ENCODE peak calls at places on chromosomes 4 and X, in four cellular contexts. T, R, J and A are unnamed samples.

GRCh38 chr4:6910340-6910959 is 824 bp downstream of the TBC1D14 start:
- DNase-seq in T (no peak), R (no peak), J (no peak), A (peak)

GRCh38 chr4:90113881-90114457 is 13.2 kb upstream of the CCSER1 start:
- DNase-seq in T (no peak), R (no peak), J (no peak), A (no peak)

GRCh38 chr4:27087306-27088045 is 226.8 kb downstream of the STIM2 start:
- DNase-seq in T (peak), R (no peak), J (no peak), A (no peak)

GRCh38 chr4:125719987-125720386 is 405.2 kb downstream of the FAT4 start:
- DNase-seq in T (no peak), R (no peak), J (no peak), A (no peak)

GRCh38 chr4:177448850-177449249 is 6.6 kb upstream of the AGA start:
- DNase-seq in T (no peak), R (peak), J (no peak), A (no peak)

GRCh38 chr4:41203169-41203568 is 11.2 kb downstream of the APBB2 start:
- DNase-seq in T (no peak), R (peak), J (no peak), A (no peak)

GRCh38 chrX:70398899-70399298 is 24.2 kb upstream of the GDPD2 start:
- DNase-seq in T (no peak), R (peak), J (no peak), A (no peak)

GRCh38 chrX:10582215-10582733 is 38.1 kb downstream of the MID1 start:
- DNase-seq in T (no peak), R (peak), J (no peak), A (no peak)

GRCh38 chr4:185792384-185793146 is 19.4 kb downstream of the SORBS2 start:
- DNase-seq in T (no peak), R (peak), J (no peak), A (peak)

GRCh38 chrX:50769389-50770063 is 44.5 kb downstream of the SHROOM4 start:
- DNase-seq in T (no peak), R (no peak), J (no peak), A (no peak)

GRCh38 chr4:176885224-176885623 is 92.5 kb upstream of the VEGFC start:
- DNase-seq in T (no peak), R (no peak), J (no peak), A (no peak)

GRCh38 chr4:168803727-168804126 is 206.3 kb downstream of the CBR4 start:
- DNase-seq in T (peak), R (peak), J (peak), A (peak)

GRCh38 chr4:136637071-136637777 is 895.1 kb downstream of the PCDH18 start:
- DNase-seq in T (peak), R (peak), J (no peak), A (peak)

GRCh38 chrX:19698125-19698524 is 182.8 kb upstream of the MAP3K15 start:
- DNase-seq in T (no peak), R (peak), J (no peak), A (no peak)

GRCh38 chrX:138150709-138151108 is 560.8 kb downstream of the FGF13 start:
- DNase-seq in T (no peak), R (no peak), J (no peak), A (no peak)

GRCh38 chr4:68874507-68874906 is 58.7 kb downstream of the UGT2B10 start:
- DNase-seq in T (no peak), R (no peak), J (no peak), A (no peak)

GRCh38 chr4:68869274-68869773 is 53.5 kb downstream of the UGT2B10 start:
- DNase-seq in T (no peak), R (no peak), J (no peak), A (no peak)

GRCh38 chr4:68871772-68872441 is 56.1 kb downstream of the UGT2B10 start:
- DNase-seq in T (no peak), R (no peak), J (no peak), A (no peak)

GRCh38 chr4:68872442-68873217 is 56.8 kb downstream of the UGT2B10 start:
- DNase-seq in T (no peak), R (no peak), J (no peak), A (no peak)

GRCh38 chr4:68873218-68873502 is 57.4 kb downstream of the UGT2B10 start:
- DNase-seq in T (no peak), R (no peak), J (no peak), A (no peak)
- H2AFZ ChIP-seq in T (no peak), R (no peak), J (no peak), A (no peak)

GRCh38 chr4:101850698-101851097 is 60.2 kb downstream of the BANK1 start:
- DNase-seq in T (no peak), R (no peak), J (no peak), A (no peak)
- H2AFZ ChIP-seq in T (no peak), R (no peak), J (no peak), A (no peak)

GRCh38 chr4:80309301-80310004 is 26.1 kb upstream of the CFAP299 start:
- DNase-seq in T (no peak), R (peak), J (peak), A (no peak)
- H2AFZ ChIP-seq in T (no peak), R (no peak), J (peak), A (no peak)

GRCh38 chrX:119728487-119728886 is 29.9 kb upstream of the SOWAHD start:
- DNase-seq in T (peak), R (no peak), J (no peak), A (peak)

GRCh38 chrX:119721926-119722325 is 29.0 kb upstream of the SEPTIN6 start:
- DNase-seq in T (no peak), R (no peak), J (no peak), A (no peak)

GRCh38 chrX:119729408-119730201 is 28.8 kb upstream of the SOWAHD start:
- DNase-seq in T (peak), R (peak), J (no peak), A (peak)

GRCh38 chrX:119721487-119721886 is 28.5 kb upstream of the SEPTIN6 start:
- DNase-seq in T (no peak), R (no peak), J (no peak), A (no peak)

GRCh38 chrX:119726900-119727555 is 31.4 kb upstream of the SOWAHD start:
- DNase-seq in T (no peak), R (no peak), J (no peak), A (no peak)
- H2AFZ ChIP-seq in T (no peak), R (no peak), J (no peak), A (no peak)

GRCh38 chr4:63296773-63297172 is 1112.5 kb downstream of the TECRL start:
- DNase-seq in T (no peak), R (no peak), J (no peak), A (peak)
- H2AFZ ChIP-seq in T (no peak), R (no peak), J (no peak), A (no peak)

GRCh38 chrX:132956421-132957210 is 1.8 kb downstream of the HS6ST2 start:
- DNase-seq in T (no peak), R (no peak), J (no peak), A (peak)
- H2AFZ ChIP-seq in T (no peak), R (no peak), J (no peak), A (peak)

GRCh38 chr4:78689224-78689623 is 86.9 kb upstream of the BMP2K start:
- DNase-seq in T (no peak), R (no peak), J (no peak), A (no peak)

GRCh38 chr4:78692815-78693156 is 83.4 kb upstream of the BMP2K start:
- DNase-seq in T (no peak), R (no peak), J (no peak), A (no peak)

GRCh38 chr4:78689700-78690318 is 86.3 kb upstream of the BMP2K start:
- DNase-seq in T (no peak), R (no peak), J (no peak), A (no peak)

GRCh38 chr4:78691971-78692814 is 84.0 kb upstream of the BMP2K start:
- DNase-seq in T (no peak), R (no peak), J (no peak), A (no peak)

DNA sequence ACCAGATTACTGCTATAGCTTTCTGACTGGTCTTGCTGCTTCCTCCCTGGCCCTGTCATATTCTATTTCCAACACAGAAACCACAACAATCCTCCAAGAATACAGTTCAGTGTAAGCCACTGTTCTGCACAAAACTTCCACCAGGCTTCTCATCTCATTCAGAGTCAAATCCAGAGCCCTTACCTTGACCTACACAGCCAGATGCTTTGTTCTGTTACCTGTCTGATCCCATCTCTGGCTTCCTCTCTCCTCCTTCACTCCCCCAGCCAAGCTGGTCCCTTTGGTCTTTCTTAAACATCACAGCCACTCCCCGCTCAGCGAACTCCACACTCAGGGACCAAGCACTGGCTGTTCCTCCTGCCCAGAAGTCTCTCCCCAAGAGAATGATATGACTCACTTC is 84.8 kb upstream of the BMP2K start:
- DNase-seq in T (no peak), R (no peak), J (no peak), A (no peak)
- H2AFZ ChIP-seq in T (no peak), R (no peak), J (no peak), A (no peak)

GRCh38 chr4:184402239-184402638 is 72.1 kb downstream of the IRF2 start:
- DNase-seq in T (no peak), R (no peak), J (no peak), A (peak)

GRCh38 chr4:184400891-184401290 is 73.5 kb downstream of the IRF2 start:
- DNase-seq in T (no peak), R (no peak), J (no peak), A (no peak)

GRCh38 chr4:184402740-184403383 is 71.5 kb downstream of the IRF2 start:
- DNase-seq in T (no peak), R (no peak), J (no peak), A (no peak)

GRCh38 chr4:184400375-184400870 is 73.9 kb downstream of the IRF2 start:
- DNase-seq in T (no peak), R (peak), J (no peak), A (no peak)

GRCh38 chr4:184401397-184402171 is 72.8 kb downstream of the IRF2 start:
- DNase-seq in T (peak), R (no peak), J (no peak), A (peak)
- H2AFZ ChIP-seq in T (no peak), R (no peak), J (no peak), A (no peak)

GRCh38 chr4:17284323-17285175 is 227.3 kb downstream of the QDPR start:
- DNase-seq in T (no peak), R (no peak), J (no peak), A (no peak)

GRCh38 chr4:17283832-17284231 is 228.1 kb downstream of the QDPR start:
- DNase-seq in T (no peak), R (no peak), J (no peak), A (no peak)

GRCh38 chr4:17283251-17283650 is 228.6 kb downstream of the QDPR start:
- DNase-seq in T (no peak), R (no peak), J (no peak), A (no peak)

GRCh38 chr4:17276821-17277220 is 235.1 kb downstream of the QDPR start:
- DNase-seq in T (no peak), R (peak), J (no peak), A (no peak)

GRCh38 chr4:17280266-17280665 is 231.6 kb downstream of the QDPR start:
- DNase-seq in T (no peak), R (no peak), J (no peak), A (no peak)
- H2AFZ ChIP-seq in T (no peak), R (no peak), J (no peak), A (peak)

GRCh38 chr4:112736718-112737135 is 99.8 kb downstream of the LARP7 start:
- DNase-seq in T (no peak), R (no peak), J (no peak), A (no peak)
- H2AFZ ChIP-seq in T (no peak), R (no peak), J (no peak), A (no peak)